ENCODE peak calls at places on chromosomes 1 and 21, in nine cellular contexts. T is effector memory CD8-positive, alpha-beta T cell; W is tibial nerve; M is skeletal muscle cell; D is NT2/D1; I is stimulated activated CD4-positive, alpha-beta T cell treated with anti-CD3 and anti-CD28 coated beads, Interleukin-2, amount 100 ng/mL, for 24 hours; H is T-helper 9 cell; Y is stimulated activated naive B cell treated with anti-CD40 and anti-IgM and Interleukin-4, amounts not matched to agents 10 μg/mL and 1 μg/mL and 100 μg/mL, for 72 hours; B is stomach. R is an unnamed sample.

GRCh38 chr1:30950053-30950452 is 41.5 kb upstream of the SDC3 start:
- DNase-seq in T (no peak), W (no peak), M (no peak), D (no peak), I (no peak), H (no peak), Y (no peak), B (no peak), R (no peak)

GRCh38 chr1:111279144-111279543 is 11.5 kb upstream of the CHIA start:
- DNase-seq in T (no peak), W (no peak), M (no peak), D (no peak), I (no peak), H (no peak), Y (no peak), B (no peak), R (no peak)

GRCh38 chr1:110040548-110040947 is 6.1 kb downstream of the STRIP1 start:
- DNase-seq in T (no peak), W (no peak), M (no peak), D (no peak), I (peak; percentile 20), H (no peak), Y (no peak), B (no peak), R (no peak)

GRCh38 chr1:184025242-184025675 is 12.3 kb downstream of the COLGALT2 start:
- DNase-seq in T (no peak), W (no peak), M (peak; percentile 73), D (peak; percentile 68), I (no peak), H (no peak), Y (no peak), B (peak; percentile 49), R (no peak)

GRCh38 chr1:225119307-225119706 is 189.8 kb downstream of the DNAH14 start:
- DNase-seq in T (no peak), W (no peak), M (no peak), D (no peak), I (no peak), H (no peak), Y (no peak), B (no peak), R (no peak)

GRCh38 chr1:40625076-40625475 is 40.4 kb downstream of the RIMS3 start:
- DNase-seq in T (no peak), W (no peak), M (no peak), D (no peak), I (peak; percentile 27), H (no peak), Y (no peak), B (peak; percentile 61), R (no peak)

GRCh38 chr1:91689586-91690481 is 189.2 kb downstream of the CDC7 start:
- DNase-seq in T (no peak), W (no peak), M (no peak), D (no peak), I (no peak), H (no peak), Y (no peak), B (no peak), R (no peak)

GRCh38 chr21:35303085-35303484 is 254.0 kb upstream of the RUNX1 start:
- DNase-seq in T (no peak), W (no peak), M (peak; percentile 75), D (no peak), I (no peak), H (no peak), Y (no peak), B (no peak), R (no peak)

GRCh38 chr21:46189213-46189958 is 5.1 kb upstream of the SPATC1L start:
- DNase-seq in T (no peak), W (no peak), M (no peak), D (no peak), I (no peak), H (no peak), Y (no peak), B (no peak), R (no peak)

GRCh38 chr1:185348995-185349394 is 32.0 kb upstream of the IVNS1ABP start:
- DNase-seq in T (no peak), W (no peak), M (no peak), D (no peak), I (no peak), H (no peak), Y (no peak), B (no peak), R (no peak)

GRCh38 chr1:209455133-209455532 is 128.4 kb upstream of the CAMK1G start:
- DNase-seq in T (no peak), W (no peak), M (no peak), D (no peak), I (no peak), H (no peak), Y (no peak), B (no peak), R (no peak)

R was measured in T-helper 17 cell.